ENCODE peak calls at places on chromosomes 5 and 9, in five cellular contexts. X, R, T, P and B are unnamed samples. For H3K4me1, the result is how much of the 10 kb centered on the place peaks cover.

GRCh38 chr5:75050415-75050814 is 1.9 kb downstream of the GCNT4 start:
- DNase-seq in X (peak), R (peak), T (no peak), P (peak), B (no peak)

GRCh38 chr5:168165221-168165965 is 126.1 kb upstream of the WWC1 start:
- DNase-seq in X (peak), R (peak), T (no peak), P (no peak), B (no peak)

GRCh38 chr5:171469336-171469735 is 49.9 kb downstream of the FGF18 start:
- DNase-seq in X (peak), R (no peak), T (no peak), P (no peak), B (no peak)

GRCh38 chr9:132896264-132896663 is 17.6 kb downstream of the SPACA9 start:
- DNase-seq in X (no peak), R (no peak), T (no peak), P (no peak), B (no peak)

GRCh38 chr5:140828402-140828737 is 610 bp downstream of the PCDHA6 start:
- DNase-seq in X (no peak), R (peak), T (no peak), P (no peak), B (no peak)

GRCh38 chr5:73378070-73378469 is 70.5 kb downstream of the FOXD1 start:
- DNase-seq in X (no peak), R (peak), T (no peak), P (no peak), B (no peak)

GRCh38 chr9:90961375-90961774 is 159.8 kb downstream of the SYK start:
- DNase-seq in X (no peak), R (no peak), T (no peak), P (peak), B (no peak)

GRCh38 chr5:91296691-91297143 is 86.4 kb downstream of the ARRDC3 start:
- DNase-seq in X (no peak), R (no peak), T (no peak), P (peak), B (no peak)

GRCh38 chr9:129398901-129399300 is 220.8 kb upstream of the IER5L start:
- DNase-seq in X (no peak), R (no peak), T (no peak), P (no peak), B (no peak)

GRCh38 chr9:113523421-113524141 is 60.1 kb downstream of the RGS3 start:
- DNase-seq in X (no peak), R (no peak), T (no peak), P (peak), B (peak)

GRCh38 chr5:141969783-141970741 is 1.2 kb downstream of the RNF14 start:
- DNase-seq in X (no peak), R (peak), T (no peak), P (peak), B (peak)

GRCh38 chr5:173866249-173867172 is 21.6 kb upstream of the CPEB4 start:
- DNase-seq in X (peak), R (peak), T (no peak), P (no peak), B (no peak)

GRCh38 chr5:121630402-121630801 is 221.3 kb upstream of the FTMT start:
- DNase-seq in X (peak), R (peak), T (no peak), P (peak), B (no peak)

GRCh38 chr9:97705354-97705950 is 8.3 kb upstream of the XPA start:
- DNase-seq in X (no peak), R (no peak), T (no peak), P (no peak), B (no peak)

GRCh38 chr5:33827335-33827734 is 64.5 kb downstream of the ADAMTS12 start:
- DNase-seq in X (no peak), R (no peak), T (no peak), P (peak), B (no peak)

GRCh38 chr5:125412051-125412560 is 665.7 kb upstream of the ZNF608 start:
- DNase-seq in X (peak), R (peak), T (no peak), P (peak), B (peak)

GRCh38 chr5:36613241-36613640 is 6.8 kb downstream of the SLC1A3 start:
- DNase-seq in X (no peak), R (no peak), T (no peak), P (no peak), B (no peak)

GRCh38 chr9:99264070-99264469 is 42.0 kb downstream of the SEC61B start:
- DNase-seq in X (peak), R (peak), T (peak), P (peak), B (no peak)

GRCh38 chr9:69085523-69086283 is 50.2 kb downstream of the FXN start:
- DNase-seq in X (no peak), R (peak), T (no peak), P (peak), B (no peak)

GRCh38 chr9:121634329-121634784 is 17.1 kb upstream of the DAB2IP start:
- DNase-seq in X (no peak), R (no peak), T (no peak), P (no peak), B (peak)

GRCh38 chr9:19124430-19124793 is 2.9 kb downstream of the PLIN2 start:
- DNase-seq in X (no peak), R (no peak), T (no peak), P (no peak), B (no peak)

GRCh38 chr5:64742821-64743220 is 25.7 kb downstream of the SREK1IP1 start:
- DNase-seq in X (no peak), R (no peak), T (no peak), P (peak), B (no peak)

GRCh38 chr5:28542968-28543367 is 1504.6 kb upstream of the CDH9 start:
- DNase-seq in X (no peak), R (no peak), T (no peak), P (peak), B (no peak)

GRCh38 chr5:98248949-98249348 is 524.5 kb upstream of the RGMB start:
- DNase-seq in X (no peak), R (no peak), T (no peak), P (peak), B (no peak)

GRCh38 chr5:1312993-1313833 is 18.3 kb upstream of the TERT start:
- DNase-seq in X (no peak), R (no peak), T (no peak), P (no peak), B (peak)

GRCh38 chr9:124285490-124285889 is 27.7 kb downstream of the NEK6 start:
- DNase-seq in X (no peak), R (no peak), T (no peak), P (no peak), B (no peak)

GRCh38 chr5:84605246-84605645 is 220.6 kb upstream of the EDIL3 start:
- DNase-seq in X (no peak), R (no peak), T (no peak), P (no peak), B (no peak)

GRCh38 chr9:75907863-75908262 is 17.4 kb downstream of the PCSK5 start:
- DNase-seq in X (no peak), R (no peak), T (no peak), P (no peak), B (no peak)
- TF ChIP-seq EZH2phosphoT487 in X (no peak), R (no peak), T (no peak), P (no peak), B (no peak)

GRCh38 chr5:82277613-82277986 is 554 bp downstream of the RPS23 start:
- DNase-seq in X (no peak), R (no peak), T (no peak), P (peak), B (no peak)
- H3K4me1 ChIP-seq in X (under half), R (under half), T (under half), P (under half), B (under half)

GRCh38 chr5:114458726-114459125 is 96.9 kb downstream of the KCNN2 start:
- DNase-seq in X (no peak), R (no peak), T (no peak), P (no peak), B (no peak)
- H3K4me2 ChIP-seq in X (no peak), R (no peak), T (no peak), P (no peak), B (no peak)

GRCh38 chr5:77957-78804 is 13.8 kb upstream of the PLEKHG4B start:
- DNase-seq in X (peak), R (peak), T (peak), P (peak), B (peak)
- TF ChIP-seq EZH2phosphoT487 in X (no peak), R (no peak), T (no peak), P (no peak), B (no peak)

GRCh38 chr5:177358333-177358939 is 712 bp downstream of the RGS14 start:
- DNase-seq in X (no peak), R (no peak), T (no peak), P (no peak), B (no peak)
- H3K4me1 ChIP-seq in X (under half), R (under half), T (under half), P (under half), B (half or more)

DNA sequence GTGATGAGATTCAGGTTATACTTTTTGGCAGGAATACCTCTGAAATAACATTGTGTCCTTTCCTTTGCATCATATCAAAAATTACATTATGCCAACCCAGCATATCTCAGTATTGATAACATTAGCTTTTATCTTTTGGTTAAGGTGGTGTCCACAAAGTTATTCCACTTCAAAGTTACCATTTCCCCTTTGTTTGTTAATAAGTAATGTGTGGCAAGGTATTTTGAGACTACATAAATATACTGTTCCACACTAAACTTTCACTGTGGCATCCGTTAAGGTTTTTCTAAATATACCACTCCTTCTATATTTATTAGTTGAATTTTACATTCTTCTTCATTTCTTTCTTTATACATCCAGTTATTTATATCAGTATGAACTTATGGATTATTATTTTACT is 14.1 kb upstream of the ARHGEF37 start:
- DNase-seq in X (no peak), R (no peak), T (no peak), P (no peak), B (no peak)
- H3K4me2 ChIP-seq in X (no peak), R (no peak), T (no peak), P (no peak), B (no peak)

DNA sequence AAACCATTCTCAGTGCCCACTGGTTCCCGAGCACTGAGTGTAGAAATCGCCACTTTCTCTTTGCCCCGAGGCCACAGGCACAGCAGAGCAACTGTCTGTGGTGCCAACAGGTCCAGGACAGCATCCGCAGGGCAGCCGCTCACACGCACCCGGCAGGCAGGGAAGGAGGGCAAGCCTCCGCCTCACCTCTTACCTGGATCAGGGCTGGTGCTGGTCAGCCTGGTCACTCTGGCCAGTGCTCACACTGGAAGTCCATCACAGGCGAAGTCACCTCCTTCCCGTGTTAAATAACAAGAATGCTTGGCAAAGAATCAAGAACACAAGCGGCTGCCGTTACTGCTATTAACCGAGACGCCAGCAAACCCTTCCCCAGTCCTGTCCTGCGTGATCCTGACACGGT is 13.7 kb downstream of the DIPK1B start:
- DNase-seq in X (no peak), R (no peak), T (no peak), P (no peak), B (no peak)
- TF ChIP-seq EZH2phosphoT487 in X (no peak), R (no peak), T (no peak), P (no peak), B (no peak)

GRCh38 chr5:151146003-151146524 is 11.5 kb downstream of the ANXA6 start:
- DNase-seq in X (no peak), R (no peak), T (no peak), P (no peak), B (no peak)

GRCh38 chr5:151141535-151141934 is 16.0 kb downstream of the ANXA6 start:
- DNase-seq in X (peak), R (peak), T (no peak), P (peak), B (peak)

GRCh38 chr5:151142933-151143332 is 14.6 kb downstream of the ANXA6 start:
- DNase-seq in X (no peak), R (no peak), T (no peak), P (no peak), B (no peak)

GRCh38 chr5:151144922-151145321 is 12.7 kb downstream of the ANXA6 start:
- DNase-seq in X (no peak), R (no peak), T (no peak), P (no peak), B (no peak)

DNA sequence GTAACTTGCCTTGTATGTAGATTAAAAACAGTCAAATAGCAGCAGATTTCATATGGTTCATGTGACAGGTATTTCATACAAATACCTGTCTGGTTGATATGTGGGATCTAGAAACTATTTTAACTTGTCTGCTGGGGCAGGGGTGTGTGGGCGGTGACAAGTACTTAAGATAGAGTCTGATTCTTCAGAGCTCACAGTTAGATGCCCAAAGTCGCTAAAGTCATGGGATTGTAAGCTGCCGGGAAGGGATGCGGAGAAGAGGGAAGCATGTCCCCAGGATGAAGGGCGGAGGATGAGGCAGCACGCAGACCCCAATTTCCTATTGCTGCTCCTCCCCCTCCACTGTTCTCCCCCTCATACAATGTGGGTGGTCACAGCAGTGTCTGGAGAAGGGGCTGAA is 13.3 kb downstream of the ANXA6 start:
- DNase-seq in X (no peak), R (no peak), T (no peak), P (no peak), B (no peak)
- H3K4me1 ChIP-seq in X (under half), R (under half), T (under half), P (under half), B (half or more)

DNA sequence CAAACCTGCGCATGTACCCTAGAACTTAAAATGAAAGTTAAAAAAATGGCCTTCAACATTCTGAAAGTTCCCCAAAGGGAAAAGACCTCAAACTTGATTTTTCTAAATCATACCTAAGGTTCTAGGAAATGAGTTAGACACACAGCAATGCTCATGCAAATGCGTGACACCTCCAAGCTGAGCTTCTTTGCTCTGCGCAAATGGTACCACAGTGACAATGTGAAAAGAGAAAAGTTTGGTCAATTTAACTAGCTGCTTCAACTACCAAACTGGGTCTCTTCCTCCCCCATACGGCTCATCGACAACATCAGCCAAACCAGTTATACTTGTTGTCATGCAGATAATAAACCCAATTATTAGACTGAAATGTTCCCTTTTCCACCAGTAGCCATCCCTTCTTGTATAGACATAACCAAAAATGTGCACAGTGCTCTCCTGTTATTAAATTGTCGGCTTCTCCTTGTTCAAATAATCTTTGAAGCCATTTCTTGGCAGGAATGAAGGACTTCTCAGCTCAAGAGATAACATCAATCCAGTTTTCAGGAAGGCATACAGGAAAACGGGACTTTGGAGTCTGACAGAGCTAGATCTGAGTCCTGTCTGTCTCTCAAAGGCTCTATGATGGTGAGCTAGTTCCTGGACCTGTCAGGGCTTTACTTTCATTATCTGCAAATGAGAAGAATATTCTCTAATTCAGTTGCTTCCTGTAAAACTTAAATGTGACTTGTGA is 185.6 kb upstream of the NR3C1 start:
- DNase-seq in X (no peak), R (no peak), T (no peak), P (no peak), B (no peak)
- H3K4me2 ChIP-seq in X (no peak), R (no peak), T (no peak), P (no peak), B (peak)